ENCODE peak calls at places on chromosomes 16 and 17, in four cellular contexts. L, V, T and Q are unnamed samples.

GRCh38 chr16:84543931-84544776 is 39.7 kb upstream of the MEAK7 start:
- DNase-seq in L (no peak), V (peak), T (no peak), Q (peak)

GRCh38 chr16:49488336-49488735 is 114.7 kb downstream of the C16orf78 start:
- DNase-seq in L (peak), V (no peak), T (peak), Q (peak)

GRCh38 chr17:80908776-80909175 is 82.9 kb upstream of the CHMP6 start:
- DNase-seq in L (peak), V (no peak), T (no peak), Q (peak)

GRCh38 chr17:78488867-78489634 is 88.1 kb downstream of the DNAH17 start:
- DNase-seq in L (no peak), V (no peak), T (no peak), Q (no peak)

GRCh38 chr17:58565389-58566311 is 51.2 kb upstream of the MTMR4 start:
- DNase-seq in L (no peak), V (no peak), T (no peak), Q (no peak)

GRCh38 chr17:46942441-46943217 is 19.7 kb downstream of the GOSR2 start:
- DNase-seq in L (no peak), V (peak), T (peak), Q (no peak)

GRCh38 chr17:18235743-18236256 is 10.4 kb downstream of the LLGL1 start:
- DNase-seq in L (peak), V (no peak), T (no peak), Q (no peak)

GRCh38 chr16:1309888-1310831 is 724 bp downstream of the UBE2I start:
- DNase-seq in L (no peak), V (no peak), T (peak), Q (peak)

GRCh38 chr16:85752511-85753420 is 1.9 kb upstream of the C16orf74 start:
- DNase-seq in L (no peak), V (no peak), T (no peak), Q (no peak)

GRCh38 chr17:35314415-35315216 is 58.8 kb downstream of the SLFN11 start:
- DNase-seq in L (no peak), V (no peak), T (no peak), Q (no peak)

GRCh38 chr17:4142107-4142900 is 526 bp downstream of the ZZEF1 start:
- DNase-seq in L (no peak), V (no peak), T (peak), Q (no peak)

GRCh38 chr17:55883112-55883511 is 132.3 kb downstream of the PCTP start:
- DNase-seq in L (no peak), V (no peak), T (no peak), Q (no peak)

GRCh38 chr17:17691468-17692263 is 10.4 kb downstream of the RAI1 start:
- DNase-seq in L (no peak), V (no peak), T (no peak), Q (no peak)

GRCh38 chr17:35460354-35460851 is 11.8 kb upstream of the SLFN13 start:
- DNase-seq in L (peak), V (peak), T (peak), Q (peak)